ENCODE peak calls at places on chromosome 7, in ten cellular contexts. One of them, this sample, is unnamed.

GRCh38 chr7:16926283-16926682 is 44.5 kb upstream of the AGR3 start:
- DNase-seq in MCF 10A: peak
- DNase-seq in neural progenitor cell: peak
- DNase-seq in GM13976: no peak
- DNase-seq in GM12865: peak
- DNase-seq in kidney epithelial cell: no peak
- DNase-seq in stomach: no peak
- DNase-seq in upper lobe of right lung: no peak
- DNase-seq in WERI-Rb-1: peak
- DNase-seq in bronchial epithelial cell: peak
- DNase-seq in this sample: no peak

GRCh38 chr7:20385121-20385520 is 54.4 kb downstream of the ITGB8 start:
- DNase-seq in MCF 10A: no peak
- DNase-seq in neural progenitor cell: no peak
- DNase-seq in GM13976: no peak
- DNase-seq in GM12865: no peak
- DNase-seq in kidney epithelial cell: no peak
- DNase-seq in stomach: no peak
- DNase-seq in upper lobe of right lung: no peak
- DNase-seq in WERI-Rb-1: no peak
- DNase-seq in bronchial epithelial cell: peak
- DNase-seq in this sample: no peak

GRCh38 chr7:4479367-4480039 is 202.6 kb upstream of the FOXK1 start:
- DNase-seq in MCF 10A: peak
- DNase-seq in neural progenitor cell: peak
- DNase-seq in GM13976: peak
- DNase-seq in GM12865: peak
- DNase-seq in kidney epithelial cell: peak
- DNase-seq in stomach: no peak
- DNase-seq in upper lobe of right lung: no peak
- DNase-seq in WERI-Rb-1: peak
- DNase-seq in bronchial epithelial cell: peak
- DNase-seq in this sample: no peak

GRCh38 chr7:29146082-29146706 is at the start of gene CPVL:
- DNase-seq in MCF 10A: peak
- DNase-seq in neural progenitor cell: peak
- DNase-seq in GM13976: no peak
- DNase-seq in GM12865: no peak
- DNase-seq in kidney epithelial cell: no peak
- DNase-seq in stomach: peak
- DNase-seq in upper lobe of right lung: peak
- DNase-seq in WERI-Rb-1: no peak
- DNase-seq in bronchial epithelial cell: no peak
- DNase-seq in this sample: peak

GRCh38 chr7:65746398-65746669 is 126.5 kb upstream of the VKORC1L1 start:
- DNase-seq in MCF 10A: peak
- DNase-seq in neural progenitor cell: no peak
- DNase-seq in GM13976: no peak
- DNase-seq in GM12865: no peak
- DNase-seq in kidney epithelial cell: no peak
- DNase-seq in stomach: no peak
- DNase-seq in upper lobe of right lung: no peak
- DNase-seq in WERI-Rb-1: no peak
- DNase-seq in bronchial epithelial cell: peak
- DNase-seq in this sample: no peak

GRCh38 chr7:105678811-105679495 is 97.7 kb upstream of the EFCAB10 start:
- DNase-seq in MCF 10A: no peak
- DNase-seq in neural progenitor cell: no peak
- DNase-seq in GM13976: no peak
- DNase-seq in GM12865: peak
- DNase-seq in kidney epithelial cell: no peak
- DNase-seq in stomach: peak
- DNase-seq in upper lobe of right lung: peak
- DNase-seq in WERI-Rb-1: no peak
- DNase-seq in bronchial epithelial cell: peak
- DNase-seq in this sample: no peak

GRCh38 chr7:149196705-149197171 is 1.4 kb downstream of the ZNF282 start:
- DNase-seq in MCF 10A: peak
- DNase-seq in neural progenitor cell: no peak
- DNase-seq in GM13976: peak
- DNase-seq in GM12865: peak
- DNase-seq in kidney epithelial cell: no peak
- DNase-seq in stomach: no peak
- DNase-seq in upper lobe of right lung: peak
- DNase-seq in WERI-Rb-1: no peak
- DNase-seq in bronchial epithelial cell: peak
- DNase-seq in this sample: no peak

GRCh38 chr7:86453454-86453853 is 190.3 kb upstream of the GRM3 start:
- DNase-seq in MCF 10A: no peak
- DNase-seq in neural progenitor cell: no peak
- DNase-seq in GM13976: no peak
- DNase-seq in GM12865: no peak
- DNase-seq in kidney epithelial cell: no peak
- DNase-seq in stomach: no peak
- DNase-seq in upper lobe of right lung: no peak
- DNase-seq in WERI-Rb-1: no peak
- DNase-seq in bronchial epithelial cell: no peak
- DNase-seq in this sample: no peak

GRCh38 chr7:100472121-100472851 is 6.7 kb downstream of the TSC22D4 start:
- DNase-seq in MCF 10A: no peak
- DNase-seq in neural progenitor cell: no peak
- DNase-seq in GM13976: no peak
- DNase-seq in GM12865: no peak
- DNase-seq in kidney epithelial cell: no peak
- DNase-seq in stomach: no peak
- DNase-seq in upper lobe of right lung: no peak
- DNase-seq in WERI-Rb-1: no peak
- DNase-seq in bronchial epithelial cell: no peak
- DNase-seq in this sample: no peak

GRCh38 chr7:48280100-48280499 is 108.8 kb downstream of the ABCA13 start:
- DNase-seq in MCF 10A: peak
- DNase-seq in neural progenitor cell: no peak
- DNase-seq in GM13976: no peak
- DNase-seq in GM12865: no peak
- DNase-seq in kidney epithelial cell: no peak
- DNase-seq in stomach: no peak
- DNase-seq in upper lobe of right lung: no peak
- DNase-seq in WERI-Rb-1: no peak
- DNase-seq in bronchial epithelial cell: peak
- DNase-seq in this sample: no peak

GRCh38 chr7:90210475-90210874 is 1.1 kb upstream of the STEAP2 start:
- DNase-seq in MCF 10A: no peak
- DNase-seq in neural progenitor cell: no peak
- DNase-seq in GM13976: no peak
- DNase-seq in GM12865: no peak
- DNase-seq in kidney epithelial cell: no peak
- DNase-seq in stomach: no peak
- DNase-seq in upper lobe of right lung: no peak
- DNase-seq in WERI-Rb-1: no peak
- DNase-seq in bronchial epithelial cell: no peak
- DNase-seq in this sample: no peak

GRCh38 chr7:90209776-90210175 is 1.8 kb upstream of the STEAP2 start:
- DNase-seq in MCF 10A: peak
- DNase-seq in neural progenitor cell: no peak
- DNase-seq in GM13976: no peak
- DNase-seq in GM12865: no peak
- DNase-seq in kidney epithelial cell: no peak
- DNase-seq in stomach: no peak
- DNase-seq in upper lobe of right lung: no peak
- DNase-seq in WERI-Rb-1: no peak
- DNase-seq in bronchial epithelial cell: peak
- DNase-seq in this sample: no peak

GRCh38 chr7:90210925-90211324 is 615 bp upstream of the STEAP2 start:
- DNase-seq in MCF 10A: no peak
- DNase-seq in neural progenitor cell: no peak
- DNase-seq in GM13976: peak
- DNase-seq in GM12865: no peak
- DNase-seq in kidney epithelial cell: no peak
- DNase-seq in stomach: no peak
- DNase-seq in upper lobe of right lung: no peak
- DNase-seq in WERI-Rb-1: peak
- DNase-seq in bronchial epithelial cell: no peak
- DNase-seq in this sample: peak

GRCh38 chr7:90212149-90212495 is 582 bp downstream of the STEAP2 start:
- DNase-seq in MCF 10A: peak
- DNase-seq in neural progenitor cell: no peak
- DNase-seq in GM13976: no peak
- DNase-seq in GM12865: no peak
- DNase-seq in kidney epithelial cell: no peak
- DNase-seq in stomach: no peak
- DNase-seq in upper lobe of right lung: no peak
- DNase-seq in WERI-Rb-1: no peak
- DNase-seq in bronchial epithelial cell: no peak
- DNase-seq in this sample: no peak

GRCh38 chr7:90211391-90212148 is at the start of gene STEAP2:
- DNase-seq in MCF 10A: peak
- DNase-seq in neural progenitor cell: peak
- DNase-seq in GM13976: peak
- DNase-seq in GM12865: peak
- DNase-seq in kidney epithelial cell: peak
- DNase-seq in stomach: peak
- DNase-seq in upper lobe of right lung: peak
- DNase-seq in WERI-Rb-1: peak
- DNase-seq in bronchial epithelial cell: peak
- DNase-seq in this sample: peak
- TF ChIP-seq CTCF in MCF 10A: peak
- TF ChIP-seq CTCF in neural progenitor cell: peak
- TF ChIP-seq CTCF in GM13976: peak
- TF ChIP-seq CTCF in GM12865: peak
- TF ChIP-seq CTCF in kidney epithelial cell: peak
- TF ChIP-seq CTCF in stomach: peak
- TF ChIP-seq CTCF in upper lobe of right lung: peak
- TF ChIP-seq CTCF in WERI-Rb-1: peak
- TF ChIP-seq CTCF in bronchial epithelial cell: peak
- TF ChIP-seq CTCF in this sample: peak

GRCh38 chr7:52917982-52918578 is 117.4 kb upstream of the POM121L12 start:
- DNase-seq in MCF 10A: peak
- DNase-seq in neural progenitor cell: peak
- DNase-seq in GM13976: no peak
- DNase-seq in GM12865: no peak
- DNase-seq in kidney epithelial cell: no peak
- DNase-seq in stomach: no peak
- DNase-seq in upper lobe of right lung: no peak
- DNase-seq in WERI-Rb-1: peak
- DNase-seq in bronchial epithelial cell: peak
- DNase-seq in this sample: peak
- TF ChIP-seq CTCF in MCF 10A: peak
- TF ChIP-seq CTCF in neural progenitor cell: peak
- TF ChIP-seq CTCF in GM13976: peak
- TF ChIP-seq CTCF in GM12865: peak
- TF ChIP-seq CTCF in kidney epithelial cell: peak
- TF ChIP-seq CTCF in stomach: no peak
- TF ChIP-seq CTCF in upper lobe of right lung: no peak
- TF ChIP-seq CTCF in WERI-Rb-1: peak
- TF ChIP-seq CTCF in bronchial epithelial cell: peak
- TF ChIP-seq CTCF in this sample: peak

GRCh38 chr7:92697414-92697813 is 107.2 kb upstream of the FAM133B start:
- DNase-seq in MCF 10A: no peak
- DNase-seq in neural progenitor cell: no peak
- DNase-seq in GM13976: no peak
- DNase-seq in GM12865: no peak
- DNase-seq in kidney epithelial cell: no peak
- DNase-seq in stomach: no peak
- DNase-seq in upper lobe of right lung: no peak
- DNase-seq in WERI-Rb-1: no peak
- DNase-seq in bronchial epithelial cell: no peak
- DNase-seq in this sample: no peak

GRCh38 chr7:92699560-92699959 is 109.4 kb upstream of the FAM133B start:
- DNase-seq in MCF 10A: peak
- DNase-seq in neural progenitor cell: no peak
- DNase-seq in GM13976: no peak
- DNase-seq in GM12865: no peak
- DNase-seq in kidney epithelial cell: no peak
- DNase-seq in stomach: no peak
- DNase-seq in upper lobe of right lung: no peak
- DNase-seq in WERI-Rb-1: no peak
- DNase-seq in bronchial epithelial cell: peak
- DNase-seq in this sample: no peak

GRCh38 chr7:92696584-92696983 is 106.4 kb upstream of the FAM133B start:
- DNase-seq in MCF 10A: no peak
- DNase-seq in neural progenitor cell: no peak
- DNase-seq in GM13976: no peak
- DNase-seq in GM12865: no peak
- DNase-seq in kidney epithelial cell: no peak
- DNase-seq in stomach: no peak
- DNase-seq in upper lobe of right lung: no peak
- DNase-seq in WERI-Rb-1: no peak
- DNase-seq in bronchial epithelial cell: no peak
- DNase-seq in this sample: no peak

GRCh38 chr7:92697012-92697411 is 106.8 kb upstream of the FAM133B start:
- DNase-seq in MCF 10A: no peak
- DNase-seq in neural progenitor cell: no peak
- DNase-seq in GM13976: no peak
- DNase-seq in GM12865: no peak
- DNase-seq in kidney epithelial cell: no peak
- DNase-seq in stomach: no peak
- DNase-seq in upper lobe of right lung: no peak
- DNase-seq in WERI-Rb-1: no peak
- DNase-seq in bronchial epithelial cell: no peak
- DNase-seq in this sample: no peak

GRCh38 chr7:92698237-92698841 is 108.1 kb upstream of the FAM133B start:
- DNase-seq in MCF 10A: peak
- DNase-seq in neural progenitor cell: peak
- DNase-seq in GM13976: no peak
- DNase-seq in GM12865: no peak
- DNase-seq in kidney epithelial cell: peak
- DNase-seq in stomach: peak
- DNase-seq in upper lobe of right lung: no peak
- DNase-seq in WERI-Rb-1: no peak
- DNase-seq in bronchial epithelial cell: peak
- DNase-seq in this sample: no peak
- TF ChIP-seq CTCF in MCF 10A: no peak
- TF ChIP-seq CTCF in neural progenitor cell: no peak
- TF ChIP-seq CTCF in GM13976: no peak
- TF ChIP-seq CTCF in GM12865: no peak
- TF ChIP-seq CTCF in kidney epithelial cell: no peak
- TF ChIP-seq CTCF in stomach: no peak
- TF ChIP-seq CTCF in upper lobe of right lung: no peak
- TF ChIP-seq CTCF in WERI-Rb-1: no peak
- TF ChIP-seq CTCF in bronchial epithelial cell: no peak
- TF ChIP-seq CTCF in this sample: no peak

DNA sequence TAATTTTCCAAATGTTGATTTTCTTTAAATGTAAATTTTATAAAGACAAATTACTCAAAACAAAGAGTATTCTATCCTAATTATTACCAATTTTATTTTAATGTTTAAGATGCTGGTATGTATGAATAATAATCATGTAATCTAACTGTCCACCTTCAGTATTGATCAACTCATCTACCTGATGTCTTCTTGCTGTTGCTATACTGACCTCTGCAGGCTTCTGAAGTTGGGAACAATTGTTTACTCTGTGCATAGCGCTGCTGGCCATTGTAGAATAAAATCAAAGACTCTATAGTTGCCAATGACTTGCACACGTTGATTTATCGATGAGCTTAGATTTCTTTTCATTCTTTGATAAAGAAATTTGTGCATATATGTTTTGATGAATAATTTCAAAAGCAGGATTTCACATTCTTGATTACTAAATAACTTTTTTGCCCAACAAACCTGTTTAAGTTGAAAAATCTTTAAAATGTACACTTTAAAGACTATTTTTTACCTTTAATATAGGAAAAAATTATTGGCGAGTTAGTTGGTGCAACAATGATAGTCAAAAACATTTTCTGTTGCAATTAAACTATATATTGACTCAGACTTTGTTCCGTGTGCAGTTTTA is 282.3 kb downstream of the TFEC start:
- DNase-seq in MCF 10A: peak
- DNase-seq in neural progenitor cell: peak
- DNase-seq in GM13976: no peak
- DNase-seq in GM12865: peak
- DNase-seq in kidney epithelial cell: no peak
- DNase-seq in stomach: no peak
- DNase-seq in upper lobe of right lung: no peak
- DNase-seq in WERI-Rb-1: peak
- DNase-seq in bronchial epithelial cell: peak
- DNase-seq in this sample: peak
- TF ChIP-seq CTCF in MCF 10A: peak
- TF ChIP-seq CTCF in neural progenitor cell: peak
- TF ChIP-seq CTCF in GM13976: no peak
- TF ChIP-seq CTCF in GM12865: peak
- TF ChIP-seq CTCF in kidney epithelial cell: peak
- TF ChIP-seq CTCF in stomach: no peak
- TF ChIP-seq CTCF in upper lobe of right lung: no peak
- TF ChIP-seq CTCF in WERI-Rb-1: peak
- TF ChIP-seq CTCF in bronchial epithelial cell: peak
- TF ChIP-seq CTCF in this sample: no peak